ENCODE peak calls at places on chromosomes 11 and 22, in six cellular contexts. L is T-cell; S is esophagus muscularis mucosa; Z is stimulated activated CD4-positive, alpha-beta T cell treated with anti-CD3 and anti-CD28 coated beads, Interleukin-12 subunit alpha, Interleukin-12 subunit beta, amount 100 ng/mL, for 4 hours; D is NCI-H1930; W is KBM-7. V is an unnamed sample.

GRCh38 chr11:12157241-12157661 is 46.9 kb downstream of the MICAL2 start:
- DNase-seq in L (no peak), Z (no peak), W (peak; percentile 58), S (no peak), D (no peak), V (no peak)

GRCh38 chr22:37010976-37011375 is 8.3 kb downstream of the TST start:
- DNase-seq in Z (no peak), L (no peak), S (no peak), D (no peak), W (no peak), V (no peak)

GRCh38 chr11:129731316-129731715 is 84.3 kb upstream of the TMEM45B start:
- DNase-seq in S (no peak), D (no peak), L (no peak), W (no peak), Z (no peak), V (peak; percentile 39)

GRCh38 chr22:42807185-42807584 is 49.9 kb downstream of the ARFGAP3 start:
- DNase-seq in D (no peak), Z (no peak), L (no peak), W (no peak), S (no peak), V (no peak)

GRCh38 chr11:97461044-97461880 is 1071.4 kb downstream of the JRKL start:
- DNase-seq in W (no peak), Z (no peak), S (no peak), D (no peak), L (no peak), V (no peak)

GRCh38 chr22:22710719-22711531 is 66.5 kb downstream of the GGTLC2 start:
- DNase-seq in L (peak; percentile 75), W (peak; percentile 34), Z (peak; percentile 78), D (peak; percentile 20), S (no peak), V (no peak)

GRCh38 chr11:91926967-91927366 is 297.7 kb upstream of the FAT3 start:
- DNase-seq in Z (no peak), L (no peak), D (no peak), W (no peak), S (no peak), V (no peak)

GRCh38 chr22:25235547-25236290 is 16.3 kb downstream of the CRYBB2 start:
- DNase-seq in S (no peak), Z (peak; percentile 66), L (peak; percentile 41), W (peak; percentile 62), D (peak; percentile 57), V (peak; percentile 14)

GRCh38 chr11:115505165-115505564 is 950 bp upstream of the CADM1 start:
- DNase-seq in D (no peak), W (no peak), S (no peak), Z (no peak), L (no peak), V (peak; percentile 70)

GRCh38 chr22:24402460-24403192 is 24.8 kb upstream of the ADORA2A start:
- DNase-seq in D (no peak), S (no peak), L (no peak), W (peak; percentile 73), Z (no peak), V (peak; percentile 73)

GRCh38 chr22:38383417-38383816 is 66.2 kb upstream of the CSNK1E start:
- DNase-seq in W (no peak), L (no peak), D (no peak), Z (no peak), S (no peak), V (no peak)

GRCh38 chr11:27291302-27291889 is 71.6 kb downstream of the CCDC34 start:
- DNase-seq in D (no peak), Z (no peak), S (no peak), W (peak; percentile 8), L (no peak), V (no peak)

GRCh38 chr11:59429924-59430516 is 3.8 kb upstream of the OR5A2 start:
- DNase-seq in S (no peak), Z (no peak), L (peak; percentile 23), D (peak; percentile 30), W (peak; percentile 73), V (peak; percentile 3)

GRCh38 chr11:17989306-17989705 is 23.5 kb downstream of the SERGEF start:
- DNase-seq in W (no peak), Z (no peak), L (no peak), S (no peak), D (no peak), V (no peak)

GRCh38 chr11:118565062-118565461 is 669 bp downstream of the IFT46 start:
- DNase-seq in L (no peak), W (no peak), D (no peak), Z (no peak), S (peak; percentile 50), V (no peak)

GRCh38 chr22:44889233-44889878 is 120.4 kb downstream of the PHF21B start:
- DNase-seq in D (no peak), Z (no peak), S (no peak), W (no peak), L (no peak), V (no peak)

GRCh38 chr11:108204376-108204775 is 18.1 kb downstream of the NPAT start:
- DNase-seq in D (no peak), W (no peak), L (no peak), S (no peak), Z (no peak), V (no peak)

GRCh38 chr22:46721716-46722115 is 16.3 kb downstream of the CERK start:
- DNase-seq in Z (no peak), D (no peak), W (no peak), S (no peak), L (no peak), V (no peak)

GRCh38 chr11:106101797-106102196 is 24.3 kb downstream of the AASDHPPT start:
- DNase-seq in Z (no peak), D (no peak), W (no peak), S (no peak), L (no peak), V (no peak)

GRCh38 chr11:28760676-28761390 is 652.6 kb downstream of the METTL15 start:
- DNase-seq in W (no peak), S (no peak), L (no peak), D (no peak), Z (no peak), V (no peak)

GRCh38 chr11:102552447-102553200 is 22.1 kb upstream of the MMP7 start:
- DNase-seq in S (no peak), W (no peak), Z (no peak), D (no peak), L (no peak), V (no peak)

GRCh38 chr11:65611028-65611757 is 2.8 kb downstream of the MAP3K11 start:
- DNase-seq in W (peak; percentile 68), L (no peak), S (no peak), D (no peak), Z (no peak), V (no peak)

GRCh38 chr11:75325713-75326438 is 25.6 kb downstream of the ARRB1 start:
- DNase-seq in L (no peak), W (no peak), D (no peak), S (no peak), Z (peak; percentile 54), V (no peak)

GRCh38 chr22:49659281-49659923 is 168.3 kb downstream of the BRD1 start:
- DNase-seq in W (no peak), D (no peak), L (no peak), Z (no peak), S (no peak), V (no peak)

GRCh38 chr22:29022101-29022817 is 39.4 kb downstream of the C22orf31 start:
- DNase-seq in L (no peak), D (no peak), W (no peak), S (no peak), Z (no peak), V (no peak)

GRCh38 chr11:128339721-128340271 is 247.6 kb downstream of the ETS1 start:
- DNase-seq in S (no peak), L (no peak), D (no peak), W (no peak), Z (no peak), V (no peak)

GRCh38 chr22:25404923-25405853 is 159.3 kb upstream of the GRK3 start:
- DNase-seq in W (peak; percentile 49), Z (peak; percentile 73), D (no peak), S (no peak), L (peak; percentile 33), V (no peak)

GRCh38 chr11:77165066-77165465 is 37.0 kb downstream of the MYO7A start:
- DNase-seq in W (no peak), Z (no peak), S (no peak), L (no peak), D (no peak), V (no peak)

GRCh38 chr11:66915866-66916265 is 42.3 kb downstream of the PC start:
- DNase-seq in S (no peak), W (no peak), L (no peak), Z (no peak), D (no peak), V (no peak)

GRCh38 chr11:15859411-15859810 is 496.9 kb downstream of the SOX6 start:
- DNase-seq in L (no peak), W (no peak), S (no peak), Z (no peak), D (no peak), V (no peak)

GRCh38 chr22:37781434-37782059 is 26.2 kb upstream of the GCAT start:
- DNase-seq in Z (no peak), D (no peak), L (no peak), S (no peak), W (no peak), V (no peak)

GRCh38 chr11:1763796-1764661 is at the start of gene CTSD:
- DNase-seq in Z (peak; percentile 91), D (peak; percentile 78), W (peak; percentile 49), L (peak; percentile 74), S (peak; percentile 95), V (peak; percentile 9)

GRCh38 chr11:21866781-21867180 is 326.1 kb upstream of the ANO5 start:
- DNase-seq in S (no peak), Z (no peak), W (no peak), D (no peak), L (no peak), V (peak; percentile 14)

GRCh38 chr22:43516996-43517635 is 105.3 kb downstream of the MPPED1 start:
- DNase-seq in Z (no peak), S (no peak), D (no peak), W (no peak), L (no peak), V (no peak)

GRCh38 chr11:23502821-23503220 is 642.5 kb upstream of the CCDC179 start:
- DNase-seq in Z (no peak), S (no peak), D (no peak), L (no peak), W (no peak), V (no peak)